ENCODE peak calls at places on chromosomes 7 and 10, in nine cellular contexts. U, C, R, J, A, N, E, L and G are unnamed samples.

GRCh38 chr7:155786491-155786890 is 25.8 kb downstream of the SHH start:
- DNase-seq in U (no peak), C (no peak), R (no peak), J (no peak), A (no peak), N (no peak), E (no peak), L (no peak), G (no peak)

GRCh38 chr10:22742678-22743077 is 28.3 kb upstream of the PIP4K2A start:
- DNase-seq in U (no peak), C (no peak), R (no peak), J (no peak), A (no peak), N (no peak), E (no peak), L (no peak), G (peak)

GRCh38 chr10:89550509-89550908 is 15.1 kb upstream of the SLC16A12 start:
- DNase-seq in U (no peak), C (no peak), R (no peak), J (no peak), A (peak), N (peak), E (no peak), L (no peak), G (no peak)

GRCh38 chr7:126557271-126557670 is 695.5 kb downstream of the GRM8 start:
- DNase-seq in U (no peak), C (no peak), R (no peak), J (no peak), A (no peak), N (no peak), E (no peak), L (no peak), G (no peak)

GRCh38 chr7:5177060-5177459 is 13.0 kb upstream of the WIPI2 start:
- DNase-seq in U (no peak), C (no peak), R (no peak), J (no peak), A (peak), N (no peak), E (no peak), L (no peak), G (no peak)

GRCh38 chr7:155224116-155224811 is 73.4 kb upstream of the INSIG1 start:
- DNase-seq in U (no peak), C (no peak), R (no peak), J (no peak), A (no peak), N (no peak), E (no peak), L (no peak), G (no peak)

GRCh38 chr7:72265505-72265904 is 146.6 kb downstream of the CALN1 start:
- DNase-seq in U (no peak), C (no peak), R (no peak), J (no peak), A (no peak), N (no peak), E (peak), L (no peak), G (no peak)

GRCh38 chr10:24822557-24822956 is 98.9 kb upstream of the ARHGAP21 start:
- DNase-seq in U (no peak), C (no peak), R (no peak), J (no peak), A (no peak), N (no peak), E (no peak), L (no peak), G (peak)

GRCh38 chr7:43869898-43870240 is 552 bp upstream of the MRPS24 start:
- DNase-seq in U (no peak), C (no peak), R (no peak), J (no peak), A (peak), N (no peak), E (peak), L (no peak), G (no peak)

GRCh38 chr10:101038486-101038885 is 7.5 kb downstream of the SFXN3 start:
- DNase-seq in U (no peak), C (no peak), R (no peak), J (peak), A (no peak), N (no peak), E (peak), L (peak), G (no peak)

GRCh38 chr10:94524711-94525110 is 20.9 kb upstream of the HELLS start:
- DNase-seq in U (no peak), C (no peak), R (no peak), J (no peak), A (no peak), N (no peak), E (no peak), L (no peak), G (no peak)

GRCh38 chr10:129764901-129765663 is 199.0 kb downstream of the EBF3 start:
- DNase-seq in U (no peak), C (peak), R (no peak), J (no peak), A (no peak), N (no peak), E (no peak), L (no peak), G (no peak)
- TF ChIP-seq CTCF in U (no peak), C (no peak), R (no peak), J (no peak), A (no peak), N (no peak), E (no peak), L (no peak), G (no peak)

GRCh38 chr7:101060992-101061391 is 24.3 kb upstream of the TRIM56 start:
- DNase-seq in U (no peak), C (no peak), R (no peak), J (no peak), A (no peak), N (no peak), E (no peak), L (no peak), G (no peak)

GRCh38 chr7:101059620-101059942 is 25.7 kb upstream of the TRIM56 start:
- DNase-seq in U (no peak), C (no peak), R (no peak), J (no peak), A (no peak), N (no peak), E (no peak), L (no peak), G (no peak)

DNA sequence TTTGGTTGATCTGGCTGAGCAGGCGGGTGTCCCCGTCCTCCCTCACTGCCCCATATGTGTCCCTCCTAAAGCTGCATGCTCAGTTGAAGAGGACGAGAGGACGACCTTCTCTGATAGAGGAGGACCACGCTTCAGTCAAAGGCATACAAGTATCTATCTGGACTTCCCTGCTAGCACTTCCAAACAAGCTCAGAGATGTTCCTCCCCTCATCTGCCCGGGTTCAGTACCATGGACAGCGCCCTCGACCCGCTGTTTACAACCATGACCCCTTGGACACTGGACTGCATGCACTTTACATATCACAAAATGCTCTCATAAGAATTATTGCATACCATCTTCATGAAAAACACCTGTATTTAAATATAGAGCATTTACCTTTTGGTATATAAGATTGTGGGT is 26.9 kb upstream of the TRIM56 start:
- DNase-seq in U (peak), C (no peak), R (peak), J (peak), A (peak), N (peak), E (peak), L (no peak), G (no peak)
- TF ChIP-seq CTCF in U (no peak), C (no peak), R (no peak), J (no peak), A (no peak), N (no peak), E (no peak), L (no peak), G (no peak)

GRCh38 chr10:6144609-6145413 is 56.0 kb downstream of the RBM17 start:
- DNase-seq in U (peak), C (peak), R (peak), J (peak), A (peak), N (peak), E (peak), L (peak), G (peak)
- TF ChIP-seq CTCF in U (no peak), C (no peak), R (no peak), J (no peak), A (no peak), N (no peak), E (no peak), L (no peak), G (no peak)

GRCh38 chr10:11810313-11810766 is 12.8 kb upstream of the PROSER2 start:
- DNase-seq in U (no peak), C (no peak), R (no peak), J (no peak), A (no peak), N (no peak), E (no peak), L (no peak), G (no peak)

GRCh38 chr10:11819027-11819426 is 4.1 kb upstream of the PROSER2 start:
- DNase-seq in U (no peak), C (no peak), R (no peak), J (no peak), A (no peak), N (no peak), E (no peak), L (no peak), G (no peak)

GRCh38 chr10:11813177-11813576 is 10.0 kb upstream of the PROSER2 start:
- DNase-seq in U (no peak), C (no peak), R (no peak), J (no peak), A (no peak), N (no peak), E (no peak), L (no peak), G (no peak)

GRCh38 chr10:11808808-11809207 is 14.3 kb upstream of the PROSER2 start:
- DNase-seq in U (no peak), C (no peak), R (no peak), J (no peak), A (no peak), N (no peak), E (no peak), L (no peak), G (no peak)

DNA sequence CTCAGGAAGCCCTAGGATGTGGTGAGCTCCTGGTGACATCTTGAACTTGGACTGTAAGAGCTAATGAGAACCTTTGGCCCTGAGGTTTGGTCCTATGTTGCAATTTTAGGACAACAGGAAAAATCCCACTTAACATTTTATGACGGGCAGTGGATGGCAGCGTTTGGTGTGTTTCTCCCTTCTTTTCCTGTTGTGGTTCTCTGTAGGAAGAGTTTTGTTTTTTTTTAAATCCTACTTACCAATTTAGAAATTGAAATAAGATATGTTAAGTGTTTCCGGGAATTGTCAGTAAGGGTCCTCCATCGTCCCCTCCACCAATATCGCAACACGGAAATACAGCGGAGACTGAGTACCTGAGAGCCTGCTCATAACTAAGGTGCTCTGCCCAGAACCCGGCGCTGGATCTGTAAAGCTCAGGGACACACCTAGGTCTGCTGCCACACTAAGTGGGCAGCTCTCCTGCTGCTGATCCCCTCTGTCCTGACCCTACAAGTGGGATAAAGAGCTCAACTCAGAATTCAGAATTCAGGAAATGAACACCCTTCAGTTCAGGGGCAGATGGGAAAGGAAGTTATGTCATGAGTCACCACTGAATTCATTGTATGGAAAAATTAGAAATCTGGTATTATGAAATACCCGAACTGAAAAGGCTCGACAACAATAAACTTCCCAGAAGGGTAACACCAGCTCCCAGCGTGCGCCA is 9.2 kb upstream of the PROSER2 start:
- DNase-seq in U (no peak), C (no peak), R (no peak), J (no peak), A (no peak), N (no peak), E (no peak), L (no peak), G (no peak)
- TF ChIP-seq CTCF in U (no peak), C (no peak), R (no peak), J (no peak), A (no peak), N (no peak), E (no peak), L (no peak), G (no peak)

GRCh38 chr7:93715234-93715633 is 140.7 kb upstream of the CALCR start:
- DNase-seq in U (no peak), C (no peak), R (peak), J (peak), A (peak), N (peak), E (peak), L (peak), G (peak)
- TF ChIP-seq CTCF in U (no peak), C (peak), R (peak), J (peak), A (peak), N (peak), E (peak), L (peak), G (peak)

DNA sequence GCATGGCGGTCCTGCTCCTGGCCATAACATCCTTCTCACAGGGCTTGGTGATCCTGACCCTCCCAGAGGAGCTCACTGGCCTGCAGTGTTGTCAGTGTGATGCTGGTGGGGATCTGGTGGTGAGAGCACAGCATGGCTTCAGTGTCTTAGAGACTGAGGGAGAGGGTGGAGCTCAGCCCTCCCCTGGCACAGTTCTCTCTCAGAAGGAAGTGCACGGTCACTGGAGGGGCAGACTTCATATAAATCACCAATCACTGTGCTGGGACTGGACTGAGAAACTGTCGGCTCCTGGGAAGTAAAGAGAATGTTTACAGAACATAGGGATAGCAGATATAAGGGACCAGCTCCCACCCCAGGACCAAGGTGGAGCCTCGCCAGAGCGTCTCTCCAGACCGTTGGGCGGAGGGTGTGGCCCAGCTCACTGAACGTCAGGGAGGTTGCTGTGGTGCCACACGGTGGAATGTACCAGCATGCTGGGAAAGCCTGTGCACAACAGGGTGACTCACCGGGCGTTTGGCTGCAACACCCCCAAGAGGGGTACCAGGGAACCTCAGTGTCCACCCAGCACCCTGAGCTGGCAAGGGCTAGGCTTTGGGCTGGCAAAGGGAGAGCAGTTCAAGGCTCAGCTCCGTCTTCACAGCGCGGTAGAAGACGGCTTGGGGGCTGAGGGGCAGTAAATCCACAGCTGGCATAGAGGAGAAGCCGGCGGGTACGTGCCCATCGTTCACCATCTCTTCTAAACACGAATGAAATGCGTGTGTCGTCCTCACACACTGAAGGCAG is 8.8 kb upstream of the GET4 start:
- DNase-seq in U (no peak), C (no peak), R (no peak), J (no peak), A (peak), N (no peak), E (no peak), L (no peak), G (no peak)
- TF ChIP-seq CTCF in U (no peak), C (no peak), R (no peak), J (no peak), A (no peak), N (no peak), E (no peak), L (no peak), G (no peak)

DNA sequence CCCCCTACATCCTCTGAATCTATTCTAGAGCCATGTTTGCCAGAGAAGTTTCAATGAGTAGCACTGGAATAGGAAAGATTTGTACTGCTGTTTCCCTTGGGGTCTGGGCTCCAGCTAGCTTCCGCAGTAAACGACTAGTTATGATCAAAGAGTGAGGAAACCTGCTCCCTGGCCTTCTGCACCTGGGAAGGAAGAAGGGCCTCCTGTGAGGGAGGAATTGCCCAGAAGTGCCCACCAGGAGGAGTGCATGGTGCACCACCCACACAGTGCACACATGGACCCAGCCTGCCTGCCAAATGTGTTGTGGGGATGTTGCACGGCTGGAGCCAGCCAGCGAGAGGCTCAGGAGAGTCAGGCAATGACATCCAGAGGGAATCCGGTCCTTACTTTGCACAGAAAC is 27.0 kb upstream of the FAM107B start:
- DNase-seq in U (no peak), C (no peak), R (no peak), J (peak), A (no peak), N (no peak), E (peak), L (no peak), G (no peak)
- TF ChIP-seq CTCF in U (no peak), C (no peak), R (no peak), J (no peak), A (no peak), N (peak), E (peak), L (no peak), G (no peak)